ENCODE peak calls at places on chromosome 2, in six cellular contexts. One of them, this sample, is unnamed.

GRCh38 chr2:168577885-168578284 is 121.8 kb downstream of the CERS6 start:
- DNase-seq in CD4-positive, CD25-positive, alpha-beta regulatory T cell: no peak
- DNase-seq in pancreas: no peak
- DNase-seq in aorta: no peak
- DNase-seq in body of pancreas: no peak
- DNase-seq in brain microvascular endothelial cell: no peak
- DNase-seq in this sample: no peak

GRCh38 chr2:36818542-36818941 is 122.0 kb downstream of the VIT start:
- DNase-seq in pancreas: no peak
- DNase-seq in body of pancreas: no peak
- DNase-seq in aorta: no peak
- DNase-seq in brain microvascular endothelial cell: no peak
- DNase-seq in CD4-positive, CD25-positive, alpha-beta regulatory T cell: no peak
- DNase-seq in this sample: no peak

GRCh38 chr2:113342650-113343049 is 63.9 kb upstream of the PAX8 start:
- DNase-seq in aorta: no peak
- DNase-seq in CD4-positive, CD25-positive, alpha-beta regulatory T cell: no peak
- DNase-seq in body of pancreas: no peak
- DNase-seq in brain microvascular endothelial cell: no peak
- DNase-seq in pancreas: peak
- DNase-seq in this sample: no peak

GRCh38 chr2:74497777-74498499 is 1.5 kb downstream of the LBX2 start:
- DNase-seq in CD4-positive, CD25-positive, alpha-beta regulatory T cell: peak
- DNase-seq in brain microvascular endothelial cell: no peak
- DNase-seq in aorta: no peak
- DNase-seq in body of pancreas: peak
- DNase-seq in pancreas: no peak
- DNase-seq in this sample: no peak

GRCh38 chr2:162233197-162233596 is 10.0 kb downstream of the FAP start:
- DNase-seq in body of pancreas: no peak
- DNase-seq in pancreas: no peak
- DNase-seq in brain microvascular endothelial cell: peak
- DNase-seq in CD4-positive, CD25-positive, alpha-beta regulatory T cell: no peak
- DNase-seq in aorta: no peak
- DNase-seq in this sample: no peak

GRCh38 chr2:64478502-64479230 is 24.7 kb downstream of the LGALSL start:
- DNase-seq in CD4-positive, CD25-positive, alpha-beta regulatory T cell: no peak
- DNase-seq in body of pancreas: no peak
- DNase-seq in pancreas: no peak
- DNase-seq in brain microvascular endothelial cell: no peak
- DNase-seq in aorta: no peak
- DNase-seq in this sample: no peak

GRCh38 chr2:29657674-29658073 is 263.7 kb downstream of the ALK start:
- DNase-seq in body of pancreas: no peak
- DNase-seq in pancreas: no peak
- DNase-seq in aorta: no peak
- DNase-seq in CD4-positive, CD25-positive, alpha-beta regulatory T cell: no peak
- DNase-seq in brain microvascular endothelial cell: no peak
- DNase-seq in this sample: no peak

GRCh38 chr2:241673797-241674725 is 12.6 kb downstream of the DTYMK start:
- DNase-seq in aorta: no peak
- DNase-seq in pancreas: no peak
- DNase-seq in CD4-positive, CD25-positive, alpha-beta regulatory T cell: no peak
- DNase-seq in brain microvascular endothelial cell: peak
- DNase-seq in body of pancreas: no peak
- DNase-seq in this sample: no peak

GRCh38 chr2:116696223-116696622 is 1118.3 kb upstream of the DDX18 start:
- DNase-seq in brain microvascular endothelial cell: no peak
- DNase-seq in CD4-positive, CD25-positive, alpha-beta regulatory T cell: no peak
- DNase-seq in aorta: no peak
- DNase-seq in body of pancreas: no peak
- DNase-seq in pancreas: no peak
- DNase-seq in this sample: no peak

GRCh38 chr2:186274936-186275575 is 211.0 kb upstream of the ZC3H15 start:
- DNase-seq in pancreas: no peak
- DNase-seq in aorta: no peak
- DNase-seq in brain microvascular endothelial cell: peak
- DNase-seq in body of pancreas: no peak
- DNase-seq in CD4-positive, CD25-positive, alpha-beta regulatory T cell: no peak
- DNase-seq in this sample: peak

GRCh38 chr2:58010599-58010998 is 36.0 kb upstream of the VRK2 start:
- DNase-seq in body of pancreas: no peak
- DNase-seq in aorta: no peak
- DNase-seq in CD4-positive, CD25-positive, alpha-beta regulatory T cell: no peak
- DNase-seq in pancreas: no peak
- DNase-seq in brain microvascular endothelial cell: no peak
- DNase-seq in this sample: no peak

GRCh38 chr2:199631129-199631528 is 173.4 kb upstream of the SATB2 start:
- DNase-seq in body of pancreas: no peak
- DNase-seq in pancreas: no peak
- DNase-seq in brain microvascular endothelial cell: no peak
- DNase-seq in aorta: no peak
- DNase-seq in CD4-positive, CD25-positive, alpha-beta regulatory T cell: no peak
- DNase-seq in this sample: no peak

GRCh38 chr2:160558531-160558930 is 64.9 kb upstream of the RBMS1 start:
- DNase-seq in brain microvascular endothelial cell: no peak
- DNase-seq in pancreas: no peak
- DNase-seq in CD4-positive, CD25-positive, alpha-beta regulatory T cell: no peak
- DNase-seq in body of pancreas: no peak
- DNase-seq in aorta: no peak
- DNase-seq in this sample: no peak

GRCh38 chr2:105919826-105920225 is 175.1 kb downstream of the NCK2 start:
- DNase-seq in brain microvascular endothelial cell: peak
- DNase-seq in pancreas: no peak
- DNase-seq in aorta: peak
- DNase-seq in body of pancreas: no peak
- DNase-seq in CD4-positive, CD25-positive, alpha-beta regulatory T cell: peak
- DNase-seq in this sample: peak

GRCh38 chr2:66440692-66441091 is 5.8 kb downstream of the MEIS1 start:
- DNase-seq in body of pancreas: peak
- DNase-seq in pancreas: no peak
- DNase-seq in CD4-positive, CD25-positive, alpha-beta regulatory T cell: no peak
- DNase-seq in brain microvascular endothelial cell: no peak
- DNase-seq in aorta: no peak
- DNase-seq in this sample: no peak

GRCh38 chr2:143842836-143843235 is 677.1 kb downstream of the ZEB2 start:
- DNase-seq in pancreas: no peak
- DNase-seq in brain microvascular endothelial cell: no peak
- DNase-seq in aorta: no peak
- DNase-seq in body of pancreas: no peak
- DNase-seq in CD4-positive, CD25-positive, alpha-beta regulatory T cell: no peak
- DNase-seq in this sample: no peak

GRCh38 chr2:127669056-127669455 is 6.3 kb downstream of the LIMS2 start:
- DNase-seq in body of pancreas: no peak
- DNase-seq in aorta: no peak
- DNase-seq in pancreas: no peak
- DNase-seq in brain microvascular endothelial cell: no peak
- DNase-seq in CD4-positive, CD25-positive, alpha-beta regulatory T cell: no peak
- DNase-seq in this sample: no peak

GRCh38 chr2:236965021-236965840 is 120.5 kb upstream of the COPS8 start:
- DNase-seq in body of pancreas: no peak
- DNase-seq in brain microvascular endothelial cell: no peak
- DNase-seq in aorta: no peak
- DNase-seq in CD4-positive, CD25-positive, alpha-beta regulatory T cell: no peak
- DNase-seq in pancreas: no peak
- DNase-seq in this sample: no peak

GRCh38 chr2:49105506-49105905 is 48.8 kb downstream of the FSHR start:
- DNase-seq in body of pancreas: no peak
- DNase-seq in pancreas: no peak
- DNase-seq in brain microvascular endothelial cell: no peak
- DNase-seq in aorta: no peak
- DNase-seq in CD4-positive, CD25-positive, alpha-beta regulatory T cell: no peak
- DNase-seq in this sample: no peak

GRCh38 chr2:139099721-139100120 is 319.5 kb upstream of the NXPH2 start:
- DNase-seq in CD4-positive, CD25-positive, alpha-beta regulatory T cell: no peak
- DNase-seq in aorta: no peak
- DNase-seq in pancreas: no peak
- DNase-seq in brain microvascular endothelial cell: no peak
- DNase-seq in body of pancreas: no peak
- DNase-seq in this sample: no peak

GRCh38 chr2:101795033-101795432 is 97.5 kb downstream of the MAP4K4 start:
- DNase-seq in body of pancreas: no peak
- DNase-seq in aorta: no peak
- DNase-seq in pancreas: no peak
- DNase-seq in CD4-positive, CD25-positive, alpha-beta regulatory T cell: no peak
- DNase-seq in brain microvascular endothelial cell: no peak
- DNase-seq in this sample: no peak

GRCh38 chr2:61450144-61450543 is 20.7 kb downstream of the USP34 start:
- DNase-seq in brain microvascular endothelial cell: no peak
- DNase-seq in CD4-positive, CD25-positive, alpha-beta regulatory T cell: no peak
- DNase-seq in body of pancreas: no peak
- DNase-seq in aorta: no peak
- DNase-seq in pancreas: no peak
- DNase-seq in this sample: no peak

GRCh38 chr2:129462967-129463366 is 516.5 kb upstream of the RAB6C start:
- DNase-seq in body of pancreas: no peak
- DNase-seq in CD4-positive, CD25-positive, alpha-beta regulatory T cell: no peak
- DNase-seq in brain microvascular endothelial cell: no peak
- DNase-seq in aorta: no peak
- DNase-seq in pancreas: no peak
- DNase-seq in this sample: no peak
- H3K27ac ChIP-seq in body of pancreas: no peak
- H3K27ac ChIP-seq in CD4-positive, CD25-positive, alpha-beta regulatory T cell: no peak
- H3K27ac ChIP-seq in brain microvascular endothelial cell: no peak
- H3K27ac ChIP-seq in aorta: no peak
- H3K27ac ChIP-seq in pancreas: no peak
- H3K27ac ChIP-seq in this sample: no peak

GRCh38 chr2:1743396-1744150 is 742 bp downstream of the PXDN start:
- DNase-seq in body of pancreas: no peak
- DNase-seq in brain microvascular endothelial cell: no peak
- DNase-seq in aorta: peak
- DNase-seq in pancreas: no peak
- DNase-seq in CD4-positive, CD25-positive, alpha-beta regulatory T cell: no peak
- DNase-seq in this sample: no peak

GRCh38 chr2:1742300-1742679 is 2.0 kb downstream of the PXDN start:
- DNase-seq in CD4-positive, CD25-positive, alpha-beta regulatory T cell: no peak
- DNase-seq in brain microvascular endothelial cell: no peak
- DNase-seq in aorta: peak
- DNase-seq in pancreas: no peak
- DNase-seq in body of pancreas: no peak
- DNase-seq in this sample: no peak

GRCh38 chr2:1744151-1744445 is 217 bp downstream of the PXDN start:
- DNase-seq in brain microvascular endothelial cell: no peak
- DNase-seq in body of pancreas: no peak
- DNase-seq in aorta: no peak
- DNase-seq in CD4-positive, CD25-positive, alpha-beta regulatory T cell: no peak
- DNase-seq in pancreas: no peak
- DNase-seq in this sample: no peak

GRCh38 chr2:1741851-1742250 is 2.5 kb downstream of the PXDN start:
- DNase-seq in brain microvascular endothelial cell: no peak
- DNase-seq in aorta: peak
- DNase-seq in pancreas: no peak
- DNase-seq in CD4-positive, CD25-positive, alpha-beta regulatory T cell: no peak
- DNase-seq in body of pancreas: no peak
- DNase-seq in this sample: no peak

GRCh38 chr2:1742680-1743395 is 1.5 kb downstream of the PXDN start:
- DNase-seq in pancreas: peak
- DNase-seq in CD4-positive, CD25-positive, alpha-beta regulatory T cell: no peak
- DNase-seq in body of pancreas: peak
- DNase-seq in aorta: peak
- DNase-seq in brain microvascular endothelial cell: peak
- DNase-seq in this sample: no peak
- H3K4me3 ChIP-seq in pancreas: peak
- H3K4me3 ChIP-seq in CD4-positive, CD25-positive, alpha-beta regulatory T cell: no peak
- H3K4me3 ChIP-seq in body of pancreas: no peak
- H3K4me3 ChIP-seq in aorta: peak
- H3K4me3 ChIP-seq in brain microvascular endothelial cell: peak
- H3K4me3 ChIP-seq in this sample: peak

GRCh38 chr2:46731280-46731679 is 184.3 kb downstream of the MCFD2 start:
- DNase-seq in pancreas: no peak
- DNase-seq in aorta: no peak
- DNase-seq in body of pancreas: no peak
- DNase-seq in brain microvascular endothelial cell: no peak
- DNase-seq in CD4-positive, CD25-positive, alpha-beta regulatory T cell: no peak
- DNase-seq in this sample: no peak

GRCh38 chr2:46732127-46732526 is 183.5 kb downstream of the MCFD2 start:
- DNase-seq in brain microvascular endothelial cell: no peak
- DNase-seq in aorta: no peak
- DNase-seq in pancreas: no peak
- DNase-seq in CD4-positive, CD25-positive, alpha-beta regulatory T cell: no peak
- DNase-seq in body of pancreas: no peak
- DNase-seq in this sample: no peak

GRCh38 chr2:46735108-46735691 is 180.4 kb downstream of the MCFD2 start:
- DNase-seq in brain microvascular endothelial cell: no peak
- DNase-seq in aorta: no peak
- DNase-seq in pancreas: no peak
- DNase-seq in CD4-positive, CD25-positive, alpha-beta regulatory T cell: no peak
- DNase-seq in body of pancreas: no peak
- DNase-seq in this sample: no peak

GRCh38 chr2:46737577-46737976 is 178.0 kb downstream of the MCFD2 start:
- DNase-seq in body of pancreas: peak
- DNase-seq in pancreas: no peak
- DNase-seq in CD4-positive, CD25-positive, alpha-beta regulatory T cell: no peak
- DNase-seq in brain microvascular endothelial cell: no peak
- DNase-seq in aorta: no peak
- DNase-seq in this sample: no peak

GRCh38 chr2:46735730-46736493 is 179.7 kb downstream of the MCFD2 start:
- DNase-seq in pancreas: no peak
- DNase-seq in brain microvascular endothelial cell: no peak
- DNase-seq in CD4-positive, CD25-positive, alpha-beta regulatory T cell: no peak
- DNase-seq in body of pancreas: no peak
- DNase-seq in aorta: no peak
- DNase-seq in this sample: no peak
- H3K27ac ChIP-seq in pancreas: no peak
- H3K27ac ChIP-seq in brain microvascular endothelial cell: no peak
- H3K27ac ChIP-seq in CD4-positive, CD25-positive, alpha-beta regulatory T cell: no peak
- H3K27ac ChIP-seq in body of pancreas: no peak
- H3K27ac ChIP-seq in aorta: no peak
- H3K27ac ChIP-seq in this sample: no peak

GRCh38 chr2:176679306-176679705 is 410.1 kb downstream of the MTX2 start:
- DNase-seq in brain microvascular endothelial cell: no peak
- DNase-seq in aorta: no peak
- DNase-seq in CD4-positive, CD25-positive, alpha-beta regulatory T cell: no peak
- DNase-seq in pancreas: no peak
- DNase-seq in body of pancreas: no peak
- DNase-seq in this sample: no peak

GRCh38 chr2:176675557-176676256 is 406.5 kb downstream of the MTX2 start:
- DNase-seq in brain microvascular endothelial cell: no peak
- DNase-seq in pancreas: no peak
- DNase-seq in CD4-positive, CD25-positive, alpha-beta regulatory T cell: no peak
- DNase-seq in body of pancreas: no peak
- DNase-seq in aorta: no peak
- DNase-seq in this sample: no peak

GRCh38 chr2:176678571-176678970 is 409.3 kb downstream of the MTX2 start:
- DNase-seq in body of pancreas: no peak
- DNase-seq in CD4-positive, CD25-positive, alpha-beta regulatory T cell: no peak
- DNase-seq in pancreas: no peak
- DNase-seq in brain microvascular endothelial cell: no peak
- DNase-seq in aorta: no peak
- DNase-seq in this sample: no peak

GRCh38 chr2:176676257-176676570 is 407.0 kb downstream of the MTX2 start:
- DNase-seq in pancreas: no peak
- DNase-seq in body of pancreas: no peak
- DNase-seq in aorta: no peak
- DNase-seq in CD4-positive, CD25-positive, alpha-beta regulatory T cell: no peak
- DNase-seq in brain microvascular endothelial cell: no peak
- DNase-seq in this sample: no peak

GRCh38 chr2:176677746-176678145 is 408.5 kb downstream of the MTX2 start:
- DNase-seq in brain microvascular endothelial cell: no peak
- DNase-seq in pancreas: no peak
- DNase-seq in CD4-positive, CD25-positive, alpha-beta regulatory T cell: no peak
- DNase-seq in body of pancreas: no peak
- DNase-seq in aorta: no peak
- DNase-seq in this sample: no peak
- H3K4me3 ChIP-seq in brain microvascular endothelial cell: no peak
- H3K4me3 ChIP-seq in pancreas: no peak
- H3K4me3 ChIP-seq in CD4-positive, CD25-positive, alpha-beta regulatory T cell: no peak
- H3K4me3 ChIP-seq in body of pancreas: no peak
- H3K4me3 ChIP-seq in aorta: no peak
- H3K4me3 ChIP-seq in this sample: no peak

This sample was measured in AG04450.